ENCODE peak calls at places on chromosome 18, in four cellular contexts. R is breast epithelium, M is AG04450, X is right lobe of liver. W is an unnamed sample.

GRCh38 chr18:61816071-61816470 is 76.7 kb downstream of the RNF152 start:
- DNase-seq in R (no peak), M (no peak), X (no peak), W (no peak)

GRCh38 chr18:13517369-13517768 is 209.0 kb downstream of the FAM210A start:
- DNase-seq in R (no peak), M (no peak), X (no peak), W (no peak)

GRCh38 chr18:11859903-11860407 is 8.7 kb downstream of the CHMP1B start:
- DNase-seq in R (no peak), M (peak), X (no peak), W (no peak)

GRCh38 chr18:62109676-62110075 is 77.2 kb downstream of the PIGN start:
- DNase-seq in R (no peak), M (no peak), X (no peak), W (no peak)

GRCh38 chr18:74899554-74899953 is 301.9 kb downstream of the ZNF407 start:
- DNase-seq in R (no peak), M (no peak), X (no peak), W (no peak)

GRCh38 chr18:36411745-36412168 is 114.2 kb downstream of the FHOD3 start:
- DNase-seq in R (no peak), M (no peak), X (no peak), W (no peak)

GRCh38 chr18:43563780-43564179 is 286.5 kb upstream of the SYT4 start:
- DNase-seq in R (no peak), M (no peak), X (no peak), W (no peak)

GRCh38 chr18:62863629-62864028 is 148.3 kb downstream of the PHLPP1 start:
- DNase-seq in R (no peak), M (no peak), X (no peak), W (no peak)

GRCh38 chr18:79662051-79662450 is 17.6 kb upstream of the CTDP1 start:
- DNase-seq in R (no peak), M (no peak), X (no peak), W (no peak)

GRCh38 chr18:30889582-30890301 is 152.8 kb downstream of the DSC3 start:
- DNase-seq in R (no peak), M (no peak), X (no peak), W (no peak)

GRCh38 chr18:32114293-32114692 is 22.6 kb downstream of the RNF138 start:
- DNase-seq in R (no peak), M (no peak), X (no peak), W (no peak)

GRCh38 chr18:47036298-47036874 is 965 bp upstream of the ELOA2 start:
- DNase-seq in R (no peak), M (no peak), X (no peak), W (no peak)

GRCh38 chr18:48445540-48445939 is 36.4 kb upstream of the ZBTB7C start:
- DNase-seq in R (peak), M (peak), X (peak), W (peak)

GRCh38 chr18:61556316-61556715 is 223.1 kb downstream of the CDH20 start:
- DNase-seq in R (no peak), M (no peak), X (no peak), W (no peak)

GRCh38 chr18:79438089-79438488 is 42.4 kb downstream of the NFATC1 start:
- DNase-seq in R (no peak), M (no peak), X (no peak), W (no peak)

DNA sequence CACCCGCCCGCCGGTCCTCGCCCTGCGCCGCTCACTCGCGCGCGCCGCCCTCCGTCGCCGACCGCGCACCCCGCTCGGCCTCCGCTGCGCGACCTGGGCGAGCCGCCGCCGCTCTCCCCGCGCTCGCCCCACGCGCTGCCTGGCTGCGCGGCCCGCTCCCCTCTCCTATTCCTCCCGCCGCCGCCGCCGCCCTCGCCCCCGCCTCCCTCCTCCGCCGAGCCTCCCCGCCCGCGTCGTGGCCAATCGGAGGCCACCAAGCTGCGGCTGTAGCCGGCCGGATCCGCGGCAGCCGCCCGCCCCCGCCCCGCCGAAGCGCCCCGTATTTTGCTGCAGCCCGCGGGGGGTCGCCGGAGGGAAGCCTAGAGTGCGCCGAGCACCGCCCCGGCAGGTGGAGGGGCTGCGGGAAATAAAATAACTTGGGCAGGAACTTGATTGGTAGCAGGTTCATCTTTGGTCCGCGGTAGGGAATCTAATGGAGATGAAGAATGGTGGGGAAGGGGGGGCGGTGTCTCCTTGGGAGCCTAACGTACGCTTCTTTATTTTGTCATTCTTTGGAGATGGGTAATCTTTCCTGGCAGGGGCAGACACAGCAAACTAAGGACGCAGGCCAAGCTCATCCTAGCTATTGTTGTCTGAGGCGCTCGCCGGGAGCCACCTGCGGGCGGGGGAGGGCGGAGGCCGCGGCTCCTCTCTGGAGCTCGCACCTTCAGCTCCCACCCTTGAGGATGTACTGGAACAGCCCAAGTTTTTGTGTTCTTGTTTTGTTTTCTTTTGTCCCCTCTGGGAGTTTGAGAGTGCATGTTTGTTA is 1.1 kb upstream of the CDH2 start:
- DNase-seq in R (no peak), M (no peak), X (peak), W (no peak)
- TF ChIP-seq CTCF in R (no peak), M (peak), X (peak), W (no peak)

DNA sequence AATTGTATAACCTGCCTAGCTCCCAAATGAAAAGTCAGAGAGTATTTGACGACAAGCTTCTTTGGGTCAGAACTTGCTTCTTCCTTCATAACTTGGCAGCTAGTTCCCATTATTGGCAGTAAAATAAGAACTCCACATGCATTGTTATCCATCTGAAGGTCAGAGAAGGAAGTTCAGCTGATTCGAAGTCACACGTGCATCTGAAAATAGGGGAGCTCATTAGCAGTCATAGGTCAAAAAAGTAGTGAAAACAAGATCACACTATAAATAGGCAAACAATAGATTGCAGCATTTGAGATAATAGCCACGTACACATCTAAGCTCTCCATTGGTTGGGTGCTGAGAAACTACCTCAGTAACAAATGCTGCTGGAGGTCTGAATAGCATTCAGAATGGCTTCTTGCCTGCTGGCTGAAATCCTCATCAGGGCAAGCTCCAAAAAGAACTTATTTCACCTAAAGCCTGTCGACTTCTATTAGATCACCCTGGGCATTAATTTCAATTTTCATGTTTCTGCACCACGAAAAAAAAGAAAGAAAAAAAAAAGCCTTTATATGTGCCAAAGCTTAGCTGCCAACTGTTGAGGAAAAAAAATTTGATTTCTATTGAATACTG is 1492.9 kb upstream of the CELF4 start:
- DNase-seq in R (no peak), M (no peak), X (no peak), W (no peak)
- TF ChIP-seq CTCF in R (no peak), M (no peak), X (no peak), W (no peak)

GRCh38 chr18:25896956-25897355 is 193.5 kb downstream of the SS18 start:
- DNase-seq in R (no peak), M (no peak), X (no peak), W (no peak)

GRCh38 chr18:25895518-25895917 is 194.9 kb downstream of the SS18 start:
- DNase-seq in R (no peak), M (no peak), X (no peak), W (no peak)

GRCh38 chr18:25898965-25899364 is 191.4 kb downstream of the SS18 start:
- DNase-seq in R (no peak), M (no peak), X (no peak), W (no peak)

DNA sequence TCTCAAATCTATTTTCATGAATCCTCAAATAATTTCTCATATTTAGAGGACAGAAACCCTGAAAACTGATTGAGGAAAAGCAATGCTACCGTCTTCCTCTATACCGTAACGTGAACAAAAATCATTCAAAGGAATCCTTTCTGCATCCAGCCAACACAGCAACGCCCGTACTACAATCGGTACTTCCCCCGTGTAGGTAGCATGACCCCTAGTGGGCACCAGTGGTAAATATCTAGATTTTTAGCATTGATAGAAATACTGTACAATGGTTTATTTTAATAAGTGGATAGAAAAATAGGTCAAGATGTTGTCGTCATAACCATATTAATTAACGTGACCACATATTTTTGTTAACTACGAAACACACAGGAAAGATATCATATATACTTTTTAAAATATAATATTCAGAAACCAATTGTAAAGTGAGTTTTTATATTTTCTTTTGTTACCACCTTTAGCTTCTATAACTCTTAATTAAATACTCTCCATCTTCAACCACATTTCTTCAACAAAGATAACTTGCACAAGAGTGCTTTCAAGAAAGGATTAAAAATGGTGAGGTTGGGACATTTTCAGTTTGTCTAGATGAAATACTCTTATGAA is 194.1 kb downstream of the SS18 start:
- DNase-seq in R (no peak), M (peak), X (no peak), W (no peak)
- TF ChIP-seq CTCF in R (peak), M (peak), X (peak), W (peak)

GRCh38 chr18:657311-657997 is at the start of gene TYMS:
- DNase-seq in R (no peak), M (no peak), X (peak), W (no peak)
- TF ChIP-seq CTCF in R (no peak), M (peak), X (peak), W (no peak)

DNA sequence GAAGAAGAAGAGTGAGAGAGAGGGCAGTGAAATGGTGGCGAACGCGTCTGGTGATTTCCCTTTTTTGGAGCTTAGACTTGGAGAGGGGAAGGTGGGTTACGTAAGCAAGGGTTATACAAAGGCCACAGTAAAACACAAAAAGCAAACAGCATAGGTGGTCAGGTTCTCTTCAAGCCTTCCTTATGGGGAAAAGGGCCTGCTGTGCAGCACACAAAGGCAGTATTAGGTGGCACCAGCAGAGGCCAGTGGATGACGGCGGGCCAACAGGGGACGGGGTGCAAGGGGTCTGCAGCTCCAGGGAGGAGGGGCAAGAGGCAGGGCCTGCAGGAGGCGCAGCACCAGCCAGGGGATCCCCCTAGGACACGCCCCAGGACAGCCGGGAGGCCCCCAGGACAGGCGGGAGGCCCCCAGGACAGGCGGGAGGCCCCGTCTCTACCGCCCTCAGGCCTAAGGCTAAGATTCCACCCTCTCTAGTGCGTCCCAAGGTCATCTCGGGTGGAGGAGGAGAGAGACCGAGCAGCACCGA is 32.6 kb upstream of the NPC1 start:
- DNase-seq in R (no peak), M (no peak), X (peak), W (peak)
- TF ChIP-seq CTCF in R (no peak), M (peak), X (no peak), W (peak)

GRCh38 chr18:54223568-54224241 is 764 bp downstream of the MBD2 start:
- DNase-seq in R (peak), M (peak), X (peak), W (peak)
- TF ChIP-seq CTCF in R (no peak), M (no peak), X (no peak), W (peak)

GRCh38 chr18:35158728-35159443 is 81.9 kb upstream of the ZNF397 start:
- DNase-seq in R (no peak), M (no peak), X (no peak), W (peak)

GRCh38 chr18:35163736-35164532 is 76.9 kb upstream of the ZNF397 start:
- DNase-seq in R (no peak), M (no peak), X (no peak), W (no peak)

GRCh38 chr18:35161934-35162333 is 78.9 kb upstream of the ZNF397 start:
- DNase-seq in R (no peak), M (no peak), X (no peak), W (no peak)

GRCh38 chr18:35162995-35163394 is 77.8 kb upstream of the ZNF397 start:
- DNase-seq in R (no peak), M (no peak), X (no peak), W (no peak)

DNA sequence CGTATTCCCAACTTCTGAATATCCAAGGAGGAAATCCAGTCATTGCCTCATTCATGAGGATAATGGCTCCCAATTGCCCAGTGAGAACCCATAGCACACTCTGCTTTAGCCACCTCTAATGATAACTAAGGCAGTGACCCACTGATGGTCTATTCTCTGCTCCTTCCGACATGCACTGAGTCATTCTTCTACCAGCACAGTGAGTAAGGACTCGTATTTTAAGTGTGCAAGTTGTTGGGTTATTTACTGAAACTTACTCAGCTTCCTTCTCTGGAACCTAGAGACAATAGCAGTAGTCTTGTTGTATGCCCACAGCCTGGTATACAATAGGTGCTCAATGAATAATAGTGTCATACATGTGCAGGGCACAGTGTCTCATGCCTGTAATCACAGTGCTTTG is 81.1 kb upstream of the ZNF397 start:
- DNase-seq in R (no peak), M (no peak), X (no peak), W (no peak)
- TF ChIP-seq CTCF in R (no peak), M (no peak), X (no peak), W (no peak)

DNA sequence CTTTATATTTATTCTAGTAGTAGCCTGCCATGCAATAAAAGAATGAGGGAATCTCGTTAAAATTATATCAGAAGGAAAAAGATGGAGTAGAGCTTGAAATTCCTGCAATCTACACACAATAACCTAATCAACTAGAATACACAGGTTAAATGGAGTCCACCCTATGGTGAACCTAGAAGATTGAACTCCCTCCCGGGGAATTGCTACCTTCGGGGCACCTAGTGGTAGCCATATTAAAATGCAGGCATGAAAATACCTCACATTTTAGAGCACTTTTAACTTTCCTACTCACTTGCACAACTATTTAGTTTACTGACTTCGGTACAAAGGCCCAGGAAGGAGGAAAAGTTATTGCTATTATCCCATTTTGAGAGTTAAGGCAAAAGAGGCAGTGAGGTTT is 174.5 kb downstream of the SS18 start:
- DNase-seq in R (no peak), M (no peak), X (no peak), W (no peak)
- TF ChIP-seq CTCF in R (no peak), M (peak), X (no peak), W (no peak)